ENCODE peak calls at places on chromosomes 3 and 15, in eight cellular contexts. V is colonic mucosa, H is WERI-Rb-1, J is PC-9, Z is PC-3, B is lung, R is uterus, K is right atrium auricular region. Q is an unnamed sample. For H3K9me3, the result is how much of the 10 kb centered on the place peaks cover.

GRCh38 chr15:74038707-74039655 is 43.4 kb downstream of the GOLGA6A start:
- DNase-seq in V (no peak), H (no peak), J (no peak), Z (no peak), B (no peak), R (no peak), K (no peak), Q (no peak)

GRCh38 chr3:128701342-128702212 is 24.4 kb upstream of the RAB7A start:
- DNase-seq in V (peak), H (no peak), J (no peak), Z (no peak), B (no peak), R (no peak), K (no peak), Q (no peak)

GRCh38 chr3:36483709-36484108 is 103.4 kb downstream of the STAC start:
- DNase-seq in V (no peak), H (no peak), J (no peak), Z (no peak), B (no peak), R (no peak), K (no peak), Q (no peak)

GRCh38 chr3:88957751-88958452 is 149.5 kb upstream of the EPHA3 start:
- DNase-seq in V (no peak), H (no peak), J (no peak), Z (peak), B (no peak), R (no peak), K (no peak), Q (peak)

GRCh38 chr3:7144696-7145308 is 283.9 kb downstream of the GRM7 start:
- DNase-seq in V (no peak), H (peak), J (no peak), Z (peak), B (no peak), R (no peak), K (no peak), Q (no peak)

GRCh38 chr3:52128118-52128683 is 26.0 kb downstream of the POC1A start:
- DNase-seq in V (no peak), H (no peak), J (peak), Z (peak), B (no peak), R (no peak), K (no peak), Q (no peak)

GRCh38 chr3:133745981-133746721 is at the start of gene TF:
- DNase-seq in V (no peak), H (no peak), J (no peak), Z (no peak), B (no peak), R (no peak), K (no peak), Q (no peak)

GRCh38 chr15:50907866-50908208 is 646 bp upstream of the AP4E1 start:
- DNase-seq in V (peak), H (peak), J (peak), Z (peak), B (peak), R (peak), K (no peak), Q (no peak)

GRCh38 chr15:48945386-48945785 is 18.3 kb downstream of the SHC4 start:
- DNase-seq in V (no peak), H (no peak), J (no peak), Z (no peak), B (no peak), R (no peak), K (no peak), Q (no peak)

GRCh38 chr3:156820687-156821070 is 5.5 kb upstream of the LEKR1 start:
- DNase-seq in V (no peak), H (no peak), J (no peak), Z (no peak), B (no peak), R (no peak), K (no peak), Q (no peak)

DNA sequence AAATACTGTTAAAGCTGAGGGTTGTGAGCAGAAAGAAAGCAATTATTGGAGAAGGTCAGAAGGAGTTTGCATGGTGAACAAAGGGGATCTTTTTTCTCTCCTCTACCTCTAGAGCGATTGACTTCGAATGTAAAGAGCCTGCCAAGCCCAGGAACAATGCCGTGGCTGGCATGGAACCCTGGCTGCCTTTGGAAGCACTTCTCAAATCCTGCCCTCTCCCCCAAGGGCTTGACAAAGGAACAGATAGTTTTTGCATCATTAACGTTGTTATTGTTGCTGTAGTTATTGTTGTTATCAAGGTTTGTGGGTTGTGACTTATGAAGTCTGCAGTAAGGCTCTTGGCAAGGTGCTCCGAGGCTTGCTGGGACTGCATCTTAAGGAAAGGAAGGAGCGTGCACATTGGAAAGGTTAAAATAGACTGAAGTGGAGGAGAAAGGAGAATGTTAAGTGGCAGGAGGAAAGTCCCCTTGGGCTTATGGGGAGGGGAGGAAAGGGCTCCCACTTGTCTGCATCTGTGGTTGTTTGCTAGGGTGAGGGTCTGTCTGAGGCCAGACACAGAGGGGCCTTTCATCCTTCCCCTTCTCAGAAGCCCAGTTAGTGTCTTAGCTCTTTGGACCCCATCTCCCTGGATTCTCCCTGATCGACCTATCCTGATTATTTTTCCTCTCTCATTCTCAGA is 16.8 kb downstream of the PDIA5 start:
- DNase-seq in V (no peak), H (no peak), J (no peak), Z (no peak), B (no peak), R (no peak), K (no peak), Q (no peak)
- H3K27ac ChIP-seq in V (no peak), H (peak), J (no peak), Z (no peak), B (no peak), R (no peak), K (no peak), Q (peak)

GRCh38 chr3:106582151-106582550 is 713.3 kb upstream of the CBLB start:
- DNase-seq in V (no peak), H (no peak), J (no peak), Z (no peak), B (no peak), R (no peak), K (no peak), Q (no peak)
- TF ChIP-seq CTCF in V (no peak), H (no peak), J (no peak), Z (no peak), B (no peak), R (no peak), K (no peak), Q (no peak)

DNA sequence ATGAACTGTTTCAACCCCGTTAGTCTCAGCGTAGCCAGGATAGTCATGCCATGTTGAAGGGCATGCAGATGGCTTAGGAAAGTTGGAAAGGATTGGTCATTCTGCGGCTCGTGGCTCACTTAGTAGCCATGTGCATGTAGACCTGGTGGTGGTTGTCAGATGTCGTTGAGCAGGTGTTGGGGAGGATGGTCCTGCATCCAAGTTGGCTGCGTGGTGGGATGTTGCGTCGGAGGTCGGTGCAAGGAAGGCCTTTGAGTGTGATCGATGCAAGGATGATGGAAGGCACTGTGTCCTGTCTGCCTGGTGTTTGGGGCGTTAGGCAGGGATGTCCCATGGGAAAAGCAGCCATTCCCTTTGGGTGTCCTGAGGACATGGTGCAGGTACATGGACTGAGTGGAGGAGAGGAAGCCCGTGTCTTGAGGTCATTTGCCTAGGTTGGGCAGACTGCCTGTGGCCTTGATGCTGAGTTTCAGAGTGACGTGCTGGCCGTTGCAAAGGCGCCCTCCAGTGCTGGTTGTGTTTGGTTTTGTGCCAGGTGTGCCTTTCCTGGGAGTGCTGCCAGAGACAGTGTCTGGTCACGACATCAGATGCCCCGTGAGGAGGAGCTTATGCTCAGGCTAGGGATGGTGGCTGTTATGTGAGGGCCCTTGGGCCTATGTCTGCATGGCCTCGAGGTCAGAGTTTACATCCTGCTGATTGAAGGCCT is 103.4 kb downstream of the SNRPN start:
- DNase-seq in V (no peak), H (no peak), J (no peak), Z (no peak), B (no peak), R (peak), K (peak), Q (no peak)
- H3K9me3 ChIP-seq in V (under half), H (half or more), J (under half), Z (half or more), B (half or more), R (half or more), K (half or more), Q (half or more)

GRCh38 chr3:119352235-119352634 is 58.1 kb downstream of the ARHGAP31 start:
- DNase-seq in V (no peak), H (no peak), J (no peak), Z (peak), B (no peak), R (no peak), K (no peak), Q (no peak)
- H3K27ac ChIP-seq in V (no peak), H (no peak), J (peak), Z (no peak), B (peak), R (no peak), K (peak), Q (peak)

DNA sequence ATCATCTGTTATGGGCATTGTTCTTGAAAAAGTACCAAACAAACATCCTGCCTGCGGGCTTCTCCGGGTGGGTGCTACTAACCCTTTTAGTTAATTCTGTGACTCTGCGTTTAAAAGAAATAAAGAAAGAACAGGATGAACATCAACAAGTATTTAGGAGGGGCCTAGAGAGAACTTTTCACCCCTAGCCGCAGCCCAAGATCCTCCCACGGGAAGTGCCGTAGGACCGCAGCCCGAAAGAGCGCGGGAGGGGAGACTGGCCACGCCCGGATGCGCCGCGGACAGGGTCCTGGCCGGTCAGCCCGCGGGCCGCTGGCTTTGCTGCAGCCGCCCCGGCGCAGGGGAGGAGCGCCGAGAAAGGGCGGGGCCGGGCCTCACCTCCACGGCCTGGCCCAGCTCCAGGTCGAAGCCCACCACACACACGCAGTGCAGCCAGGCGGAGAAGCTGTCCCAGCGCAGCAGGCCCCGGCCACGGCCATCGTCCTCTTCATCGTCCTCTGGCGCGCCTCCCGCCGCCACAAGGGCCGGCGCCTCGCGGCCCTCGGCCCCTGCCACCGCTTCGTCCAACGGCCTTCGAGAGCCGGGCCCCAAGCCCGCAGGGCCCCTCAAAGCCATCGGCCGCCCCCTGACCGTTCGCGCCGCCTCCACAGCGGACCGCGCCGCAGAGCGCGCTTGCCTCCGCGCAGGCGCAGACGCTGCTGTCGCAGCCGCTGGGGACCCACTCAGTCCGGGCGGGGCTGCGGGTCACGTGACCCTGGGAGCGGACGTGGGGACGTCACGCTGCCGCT is at the start of gene DENND6A:
- DNase-seq in V (peak), H (peak), J (peak), Z (peak), B (peak), R (peak), K (peak), Q (peak)
- TF ChIP-seq CTCF in V (no peak), H (no peak), J (no peak), Z (no peak), B (no peak), R (no peak), K (no peak), Q (no peak)

GRCh38 chr15:87793736-87794135 is 462.8 kb downstream of the NTRK3 start:
- DNase-seq in V (no peak), H (no peak), J (no peak), Z (no peak), B (no peak), R (no peak), K (no peak), Q (no peak)

DNA sequence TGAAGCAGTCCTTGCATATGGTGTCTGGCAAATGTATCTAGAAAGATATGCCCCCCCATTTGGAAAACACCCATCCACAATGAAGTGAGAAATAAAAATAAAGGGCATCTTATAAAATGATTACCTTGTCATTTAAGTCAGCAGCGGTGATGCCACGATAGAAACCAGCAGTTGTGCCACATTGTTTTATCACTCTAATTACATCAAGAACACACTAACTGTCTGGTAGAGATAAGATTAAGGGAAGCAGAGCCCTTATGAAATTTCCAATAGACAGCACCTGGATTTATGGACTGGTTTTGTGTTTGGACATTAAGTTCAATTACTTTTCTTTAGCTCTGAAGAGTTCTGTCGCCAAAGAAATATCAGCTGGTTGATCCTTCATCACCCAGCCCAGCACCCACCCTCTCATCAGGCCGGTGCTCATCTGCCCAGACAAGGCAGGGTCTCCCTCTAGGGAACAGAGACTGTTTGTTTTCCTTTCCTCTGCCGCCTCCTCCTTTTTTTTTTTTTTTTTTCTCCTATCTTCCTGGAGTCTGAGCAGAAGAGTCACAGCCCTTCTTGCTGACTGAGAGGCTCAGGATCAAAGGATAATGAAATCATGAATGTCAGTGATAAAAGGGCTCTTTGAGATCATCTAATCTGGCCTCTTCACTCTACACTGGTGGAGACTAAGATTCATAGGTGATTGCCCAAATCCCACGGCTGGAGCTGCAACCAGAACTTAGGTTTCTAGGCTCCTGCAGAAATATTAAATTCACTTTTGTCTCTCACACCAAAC is 464.1 kb downstream of the NTRK3 start:
- DNase-seq in V (no peak), H (no peak), J (no peak), Z (no peak), B (no peak), R (no peak), K (no peak), Q (no peak)
- H3K9me3 ChIP-seq in V (under half), H (under half), J (under half), Z (under half), B (under half), R (under half), K (under half), Q (under half)

DNA sequence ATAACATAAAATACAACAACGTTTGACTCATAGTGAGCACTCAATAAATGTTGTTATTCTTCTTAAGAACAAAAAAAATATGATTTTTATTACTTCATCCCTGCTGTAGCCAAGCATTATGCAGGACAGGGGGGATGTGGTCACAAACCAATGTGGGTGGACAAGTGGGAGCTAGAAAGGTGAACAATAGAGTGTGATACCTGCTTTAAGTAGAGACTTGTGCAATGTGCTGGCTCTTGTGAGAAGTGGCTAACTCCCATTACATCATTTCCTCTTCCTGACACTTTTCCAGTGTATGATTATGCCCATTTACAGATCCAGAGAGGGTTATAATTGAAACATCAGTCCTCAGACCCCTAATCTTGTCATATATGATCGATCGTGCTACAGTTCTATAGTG is 193.6 kb downstream of the UBE2E2 start:
- DNase-seq in V (no peak), H (no peak), J (no peak), Z (no peak), B (no peak), R (no peak), K (no peak), Q (no peak)
- H3K27ac ChIP-seq in V (no peak), H (no peak), J (no peak), Z (no peak), B (no peak), R (no peak), K (no peak), Q (no peak)